ENCODE peak calls at places on chromosomes 5 and 9, in eight cellular contexts. K, T, I, U, W, D, B and C are unnamed samples.

GRCh38 chr5:61280205-61280604 is 51.9 kb upstream of the ZSWIM6 start:
- DNase-seq in B (peak; percentile 72), W (no peak), K (no peak), D (peak; percentile 80), U (peak; percentile 72), T (peak; percentile 10), I (no peak), C (no peak)

GRCh38 chr5:41793156-41793770 is 77.0 kb downstream of the OXCT1 start:
- DNase-seq in W (no peak), U (peak; percentile 49), B (no peak), I (no peak), D (peak; percentile 80), T (no peak), K (no peak), C (no peak)

GRCh38 chr9:36789886-36790285 is 217.2 kb downstream of the MELK start:
- DNase-seq in T (no peak), W (no peak), B (no peak), U (no peak), K (no peak), I (no peak), D (no peak), C (no peak)

GRCh38 chr5:149419532-149420485 is 40.7 kb upstream of the IL17B start:
- DNase-seq in K (no peak), U (peak; percentile 7), D (no peak), B (no peak), W (no peak), I (no peak), T (no peak), C (no peak)

GRCh38 chr5:10145922-10146321 is 103.8 kb downstream of the ATPSCKMT start:
- DNase-seq in U (no peak), B (no peak), I (no peak), K (peak; percentile 33), T (peak; percentile 31), W (peak; percentile 66), D (peak; percentile 31), C (no peak)

GRCh38 chr9:97307091-97307490 is 368 bp upstream of the CCDC180 start:
- DNase-seq in B (no peak), U (peak; percentile 87), W (no peak), I (peak; percentile 75), D (peak; percentile 41), K (no peak), T (no peak), C (no peak)

GRCh38 chr9:136519263-136520052 is 26.4 kb downstream of the NOTCH1 start:
- DNase-seq in I (no peak), B (no peak), U (no peak), W (no peak), K (no peak), D (no peak), T (no peak), C (no peak)

GRCh38 chr5:151614565-151614964 is 23.4 kb upstream of the FAT2 start:
- DNase-seq in D (no peak), T (no peak), B (no peak), I (no peak), K (no peak), W (no peak), U (peak; percentile 41), C (no peak)

GRCh38 chr5:16866795-16867584 is 69.1 kb downstream of the MYO10 start:
- DNase-seq in T (no peak), U (no peak), W (no peak), B (no peak), I (no peak), K (no peak), D (no peak), C (no peak)

GRCh38 chr9:14485366-14485765 is 171.4 kb upstream of the NFIB start:
- DNase-seq in B (no peak), T (no peak), D (no peak), U (no peak), I (no peak), K (no peak), W (peak; percentile 2), C (no peak)

GRCh38 chr5:134139891-134140469 is 25.5 kb downstream of the TCF7 start:
- DNase-seq in D (no peak), W (no peak), T (no peak), U (no peak), B (no peak), I (no peak), K (no peak), C (no peak)

GRCh38 chr5:179762079-179762780 is 29.6 kb downstream of the MAML1 start:
- DNase-seq in U (peak; percentile 22), T (peak; percentile 80), K (peak; percentile 63), D (no peak), I (no peak), B (no peak), W (peak; percentile 15), C (no peak)

GRCh38 chr5:93299596-93300308 is 281.3 kb downstream of the NR2F1-AS1 start:
- DNase-seq in T (no peak), K (no peak), U (no peak), W (no peak), D (no peak), I (no peak), B (no peak), C (no peak)

GRCh38 chr5:153496835-153497234 is 6.4 kb downstream of the GRIA1 start:
- DNase-seq in D (peak; percentile 52), B (no peak), I (peak; percentile 34), K (no peak), W (peak; percentile 7), U (peak; percentile 45), T (no peak), C (no peak)

GRCh38 chr9:130276955-130277354 is 11.4 kb downstream of the HMCN2 start:
- DNase-seq in U (no peak), B (no peak), D (no peak), W (no peak), T (no peak), K (no peak), I (no peak), C (no peak)

GRCh38 chr9:106593201-106593600 is 269.8 kb upstream of the ZNF462 start:
- DNase-seq in K (no peak), T (no peak), U (no peak), I (no peak), B (no peak), D (no peak), W (no peak), C (no peak)

GRCh38 chr9:27487128-27487527 is 37.0 kb upstream of the IFNK start:
- DNase-seq in U (peak; percentile 37), D (no peak), T (no peak), K (no peak), I (no peak), B (no peak), W (no peak), C (no peak)

GRCh38 chr5:152066760-152067159 is 142.1 kb upstream of the GLRA1 start:
- DNase-seq in W (no peak), I (no peak), T (no peak), U (no peak), K (no peak), D (no peak), B (no peak), C (no peak)

GRCh38 chr9:99966720-99967119 is 60.3 kb downstream of the STX17 start:
- DNase-seq in I (no peak), T (no peak), B (no peak), K (no peak), U (peak; percentile 22), D (no peak), W (peak; percentile 35), C (no peak)

GRCh38 chr5:142474426-142474825 is 149.6 kb upstream of the SPRY4 start:
- DNase-seq in D (no peak), T (no peak), I (no peak), B (no peak), K (no peak), U (no peak), W (no peak), C (no peak)

GRCh38 chr9:84504360-84504759 is 163.8 kb upstream of the SLC28A3 start:
- DNase-seq in I (no peak), T (no peak), D (no peak), B (no peak), W (no peak), U (no peak), K (no peak), C (no peak)

GRCh38 chr5:38193015-38193581 is 65.3 kb upstream of the EGFLAM start:
- DNase-seq in B (no peak), W (peak; percentile 62), K (peak; percentile 8), D (peak; percentile 51), U (peak; percentile 84), T (peak; percentile 60), I (peak; percentile 75), C (peak; percentile 21)

GRCh38 chr5:132272341-132273210 is 15.1 kb downstream of the PDLIM4 start:
- DNase-seq in I (peak; percentile 85), B (peak; percentile 61), U (peak; percentile 69), D (no peak), K (no peak), W (peak; percentile 58), T (peak; percentile 49), C (peak; percentile 66)

DNA sequence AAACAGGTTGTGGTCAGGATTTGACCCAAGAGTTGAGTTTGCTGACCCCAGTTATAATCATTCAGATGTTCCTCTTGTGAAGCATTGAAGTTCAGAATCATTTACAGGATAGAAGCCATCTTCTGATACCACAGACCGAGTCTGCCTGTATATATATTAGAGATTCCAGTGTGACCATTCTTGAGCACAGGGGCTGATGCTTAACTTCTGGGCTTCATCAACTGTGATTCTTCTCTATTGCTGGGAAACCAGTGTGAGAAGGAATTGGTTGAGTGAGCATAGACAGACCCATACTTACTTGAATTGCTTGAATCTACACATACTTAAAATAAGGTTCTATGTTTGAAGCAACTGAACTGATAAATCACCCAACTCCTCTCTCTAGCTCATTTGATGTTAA is 27.9 kb upstream of the PCAT7 start:
- DNase-seq in I (no peak), T (no peak), U (no peak), K (no peak), B (no peak), W (no peak), D (no peak), C (no peak)
- TF ChIP-seq CTCF in I (no peak), T (no peak), U (no peak), K (no peak), B (no peak), W (no peak), D (no peak), C (no peak)

DNA sequence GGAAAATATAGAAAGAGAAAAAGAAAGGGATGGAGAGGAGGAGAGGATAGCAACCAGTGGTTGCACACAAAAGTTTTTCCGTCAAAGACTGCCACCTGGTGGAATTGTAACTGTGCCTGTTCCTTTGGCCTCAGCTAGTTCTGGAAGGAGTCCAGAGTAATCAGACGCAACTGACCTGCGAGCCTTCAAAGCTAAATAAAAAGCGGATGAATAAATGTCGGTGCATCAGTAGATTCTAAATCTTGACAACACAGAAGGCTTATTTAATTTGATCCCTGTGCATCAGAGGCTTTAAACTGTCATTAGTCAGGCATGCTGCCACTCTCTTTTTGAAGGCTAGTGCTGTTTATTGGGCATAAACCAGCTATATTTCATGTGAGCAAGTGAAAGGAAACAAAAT is 132.9 kb upstream of the ACO1 start:
- DNase-seq in T (peak; percentile 35), I (peak; percentile 64), K (no peak), U (peak; percentile 81), D (no peak), B (no peak), W (peak; percentile 59), C (no peak)
- TF ChIP-seq CTCF in T (peak; percentile 29), I (peak; percentile 65), K (peak; percentile 27), U (peak; percentile 93), D (peak; percentile 55), B (peak; percentile 80), W (peak; percentile 76), C (no peak)

GRCh38 chr5:170832241-170832640 is 29.6 kb upstream of the RANBP17 start:
- DNase-seq in W (no peak), U (no peak), K (no peak), T (no peak), I (no peak), D (no peak), B (no peak), C (no peak)
- TF ChIP-seq CTCF in W (no peak), U (no peak), K (no peak), T (no peak), I (no peak), D (no peak), B (no peak), C (no peak)

GRCh38 chr5:15499528-15500325 is at the start of gene FBXL7:
- DNase-seq in I (peak; percentile 84), B (no peak), D (peak; percentile 83), T (no peak), W (peak; percentile 61), U (peak; percentile 87), K (no peak), C (no peak)
- TF ChIP-seq CTCF in I (no peak), B (peak; percentile 21), D (no peak), T (no peak), W (no peak), U (peak; percentile 19), K (peak; percentile 29), C (no peak)